ENCODE peak calls at places on chromosome 2, in four cellular contexts. A, B, W and Y are unnamed samples. For H3K36me3, the result is how much of the 10 kb centered on the place peaks cover.

GRCh38 chr2:236351966-236352525 is 87.8 kb upstream of the ASB18 start:
- DNase-seq in A (no peak), B (no peak), W (no peak), Y (no peak)

GRCh38 chr2:237434916-237435315 is 21.0 kb upstream of the COL6A3 start:
- DNase-seq in A (no peak), B (no peak), W (no peak), Y (no peak)

GRCh38 chr2:207035855-207036254 is 96.5 kb downstream of the CPO start:
- DNase-seq in A (no peak), B (no peak), W (no peak), Y (no peak)

GRCh38 chr2:37766087-37766486 is 94.6 kb upstream of the CDC42EP3 start:
- DNase-seq in A (no peak), B (no peak), W (peak), Y (no peak)

GRCh38 chr2:15725788-15726112 is 134.1 kb downstream of the DDX1 start:
- DNase-seq in A (no peak), B (no peak), W (no peak), Y (no peak)

GRCh38 chr2:8477511-8478132 is 204.2 kb upstream of the ID2 start:
- DNase-seq in A (no peak), B (no peak), W (no peak), Y (no peak)

GRCh38 chr2:196591621-196592022 is 47.9 kb upstream of the CCDC150 start:
- DNase-seq in A (peak), B (no peak), W (no peak), Y (no peak)

GRCh38 chr2:240166761-240167587 is 26.5 kb upstream of the OTOS start:
- DNase-seq in A (no peak), B (no peak), W (no peak), Y (no peak)

GRCh38 chr2:156891609-156892008 is 365.9 kb upstream of the GALNT5 start:
- DNase-seq in A (no peak), B (no peak), W (no peak), Y (no peak)

GRCh38 chr2:237687666-237688065 is 60.3 kb downstream of the LRRFIP1 start:
- DNase-seq in A (peak), B (peak), W (no peak), Y (no peak)

GRCh38 chr2:240157147-240157470 is 16.7 kb upstream of the OTOS start:
- DNase-seq in A (no peak), B (no peak), W (no peak), Y (no peak)

GRCh38 chr2:152542995-152543481 is 174.2 kb downstream of the PRPF40A start:
- DNase-seq in A (peak), B (no peak), W (peak), Y (peak)

GRCh38 chr2:240912878-240913809 is 7.0 kb downstream of the CROCC2 start:
- DNase-seq in A (no peak), B (no peak), W (no peak), Y (no peak)

GRCh38 chr2:126664234-126664633 is 8.3 kb downstream of the GYPC start:
- DNase-seq in A (no peak), B (no peak), W (no peak), Y (no peak)

GRCh38 chr2:30022444-30023071 is 101.2 kb upstream of the ALK start:
- DNase-seq in A (no peak), B (no peak), W (no peak), Y (no peak)

GRCh38 chr2:239644016-239644415 is 243.2 kb upstream of the HDAC4 start:
- DNase-seq in A (no peak), B (no peak), W (peak), Y (no peak)

GRCh38 chr2:65397122-65397521 is 35.3 kb downstream of the SPRED2 start:
- DNase-seq in A (no peak), B (no peak), W (no peak), Y (no peak)

GRCh38 chr2:162215162-162215561 is 28.1 kb downstream of the FAP start:
- DNase-seq in A (no peak), B (no peak), W (no peak), Y (no peak)

GRCh38 chr2:120736955-120737801 is 1.5 kb downstream of the GLI2 start:
- DNase-seq in A (peak), B (peak), W (peak), Y (no peak)

GRCh38 chr2:200454839-200455801 is 54.7 kb downstream of the KCTD18 start:
- DNase-seq in A (no peak), B (no peak), W (no peak), Y (no peak)

GRCh38 chr2:240789501-240790369 is 30.3 kb downstream of the KIF1A start:
- DNase-seq in A (no peak), B (peak), W (no peak), Y (no peak)

GRCh38 chr2:110114801-110115200 is 821 bp downstream of the MALL start:
- DNase-seq in A (no peak), B (no peak), W (no peak), Y (no peak)

GRCh38 chr2:237723613-237724012 is 75.0 kb upstream of the RBM44 start:
- DNase-seq in A (peak), B (peak), W (peak), Y (peak)

GRCh38 chr2:176638167-176639015 is 369.1 kb downstream of the MTX2 start:
- DNase-seq in A (peak), B (peak), W (peak), Y (peak)

GRCh38 chr2:158998486-158999248 is 30.2 kb downstream of the TANC1 start:
- DNase-seq in A (no peak), B (no peak), W (no peak), Y (no peak)

GRCh38 chr2:29361255-29361654 is 246.0 kb downstream of the CLIP4 start:
- DNase-seq in A (no peak), B (no peak), W (no peak), Y (no peak)

GRCh38 chr2:189676471-189676870 is 2.0 kb downstream of the ANKAR start:
- DNase-seq in A (no peak), B (no peak), W (no peak), Y (no peak)

GRCh38 chr2:238926761-238927611 is 79.1 kb downstream of the TWIST2 start:
- DNase-seq in A (no peak), B (no peak), W (no peak), Y (no peak)

GRCh38 chr2:236852977-236853374 is 232.7 kb upstream of the COPS8 start:
- DNase-seq in A (no peak), B (no peak), W (no peak), Y (no peak)

DNA sequence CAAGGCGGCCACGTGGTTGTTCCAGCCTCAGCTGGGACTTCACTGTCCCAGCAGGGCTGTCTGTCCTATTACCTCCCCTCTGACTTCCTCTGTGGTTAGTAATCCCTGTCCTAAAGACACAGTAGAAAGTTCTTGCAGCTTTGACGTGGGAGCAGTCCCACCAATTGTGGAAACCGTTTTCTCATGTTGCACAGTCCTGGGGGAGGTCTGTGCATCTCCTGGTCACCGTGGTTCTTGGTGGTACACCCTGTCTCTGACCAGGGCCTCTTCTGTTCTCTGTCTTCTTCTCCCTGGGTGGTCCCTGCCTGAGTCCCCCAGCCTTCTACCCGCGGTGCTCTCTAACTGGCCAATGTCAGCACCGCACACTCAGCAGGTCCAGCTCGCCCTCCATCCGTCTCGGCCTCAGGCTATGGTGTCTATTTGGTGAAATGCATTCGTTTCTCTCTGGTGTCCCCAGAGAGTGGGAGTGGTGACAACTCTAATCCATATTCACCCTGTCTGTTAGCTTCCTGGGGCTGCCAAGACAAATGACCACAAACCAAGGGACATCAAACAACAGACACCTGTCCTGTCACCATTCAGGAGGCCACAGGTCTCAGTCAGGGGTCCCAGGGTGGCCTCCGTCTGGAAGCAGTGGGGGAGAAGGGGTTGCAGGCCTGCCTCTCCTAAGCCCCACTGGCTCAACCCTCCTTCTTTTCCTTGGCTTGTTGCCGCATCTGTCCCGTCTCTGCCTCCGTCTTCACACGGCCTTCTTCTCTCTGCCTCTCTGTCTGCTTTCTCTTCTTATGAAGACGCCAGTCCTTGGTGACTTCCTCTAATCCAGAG is 99.8 kb downstream of the SH3BP4 start:
- DNase-seq in A (no peak), B (no peak), W (no peak), Y (no peak)
- H3K36me3 ChIP-seq in A (half or more), B (under half), W (under half), Y (under half)

DNA sequence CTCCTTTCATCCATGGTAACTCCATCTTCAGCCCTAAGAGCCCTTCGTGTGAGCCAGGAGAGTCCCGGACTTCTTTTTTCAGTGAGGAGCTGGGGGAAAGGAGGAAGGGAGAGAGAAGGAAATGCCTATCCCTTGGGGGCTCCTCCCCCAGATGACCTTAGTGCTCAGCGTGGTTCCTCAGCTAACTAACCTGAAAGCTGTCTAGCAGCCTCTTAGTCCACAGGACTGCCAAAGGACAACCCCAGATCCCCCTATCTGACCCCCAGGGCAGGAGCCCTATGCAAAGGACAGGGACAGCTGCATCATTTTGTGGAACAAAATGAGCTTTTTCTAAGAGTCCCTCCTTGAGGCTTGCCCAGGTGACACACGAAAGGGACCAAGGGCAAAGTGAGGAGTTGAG is 7.9 kb downstream of the SPR start:
- DNase-seq in A (no peak), B (no peak), W (no peak), Y (no peak)
- H3K27ac ChIP-seq in A (no peak), B (no peak), W (no peak), Y (no peak)

DNA sequence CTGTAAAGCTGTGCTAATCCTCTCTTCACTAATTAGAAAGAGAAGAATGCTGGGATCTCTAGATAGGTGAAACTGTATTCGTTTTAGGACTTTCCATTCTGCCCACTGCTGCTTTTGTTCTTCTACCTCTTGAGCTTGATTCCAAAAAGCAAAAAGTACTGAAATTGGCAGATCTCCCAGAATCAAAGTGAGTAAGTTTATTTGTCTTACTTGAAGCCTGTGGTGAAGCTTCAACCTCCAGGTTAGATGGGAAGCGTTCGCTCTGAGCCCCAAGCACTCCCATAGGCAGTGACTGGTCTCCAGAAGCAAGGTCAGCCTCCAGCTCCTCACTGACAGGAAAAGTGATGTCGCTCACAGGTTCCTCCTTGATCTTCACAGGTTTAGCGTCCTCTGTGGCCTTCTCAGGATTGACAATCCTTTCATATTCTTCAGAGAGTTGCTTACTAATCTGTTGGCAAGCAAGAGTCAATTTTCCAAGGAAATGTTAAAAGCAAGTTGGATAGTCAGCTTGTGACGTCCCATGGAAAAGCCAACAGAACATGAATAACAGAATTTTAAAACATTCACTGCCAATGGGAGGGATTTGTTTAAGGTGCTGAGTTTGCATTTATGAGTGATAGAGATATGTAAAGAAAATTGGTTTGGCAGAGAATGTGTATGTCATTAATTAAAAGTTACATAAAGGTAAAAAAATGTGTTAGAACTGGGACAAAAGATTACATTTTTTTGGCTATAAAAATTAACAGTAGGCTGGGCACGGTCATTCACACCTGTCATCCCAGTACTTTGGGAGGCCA is 8.1 kb downstream of the SUPT7L start:
- DNase-seq in A (no peak), B (no peak), W (peak), Y (no peak)
- TF ChIP-seq CTCF in A (no peak), B (no peak), W (no peak), Y (no peak)

GRCh38 chr2:98563394-98563793 is 44.9 kb downstream of the COA5 start:
- DNase-seq in A (no peak), B (no peak), W (no peak), Y (no peak)

GRCh38 chr2:98568161-98568956 is 40.0 kb downstream of the COA5 start:
- DNase-seq in A (no peak), B (no peak), W (no peak), Y (no peak)

GRCh38 chr2:98565941-98566340 is 42.4 kb downstream of the COA5 start:
- DNase-seq in A (no peak), B (no peak), W (no peak), Y (no peak)

GRCh38 chr2:98564541-98565164 is 43.7 kb downstream of the COA5 start:
- DNase-seq in A (no peak), B (no peak), W (no peak), Y (no peak)

GRCh38 chr2:98565286-98565860 is 42.9 kb downstream of the COA5 start:
- DNase-seq in A (no peak), B (no peak), W (no peak), Y (no peak)
- H3K36me3 ChIP-seq in A (under half), B (half or more), W (under half), Y (under half)

DNA sequence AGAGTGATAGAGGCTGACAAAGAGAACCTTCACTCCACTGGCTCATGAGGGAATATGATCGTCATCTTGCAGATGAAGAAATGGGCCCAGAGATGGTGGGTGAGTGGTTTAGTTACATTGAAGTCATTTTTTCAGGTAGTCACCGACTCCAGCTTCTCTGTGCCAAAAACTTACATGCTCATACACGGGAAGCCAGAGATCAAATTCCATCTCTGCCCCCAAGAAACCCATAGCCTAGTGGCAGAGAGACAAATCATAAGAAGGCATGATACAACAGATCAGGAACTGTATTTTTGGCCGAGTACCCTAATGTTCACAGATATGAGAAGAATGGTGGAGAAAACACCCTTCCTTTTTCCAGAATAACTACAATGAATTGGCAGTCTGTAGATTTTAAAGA is 105.4 kb downstream of the LPIN1 start:
- DNase-seq in A (no peak), B (no peak), W (no peak), Y (no peak)
- H3K27ac ChIP-seq in A (no peak), B (no peak), W (no peak), Y (no peak)

GRCh38 chr2:6524678-6525367 is 340.9 kb downstream of the CMPK2 start:
- DNase-seq in A (peak), B (no peak), W (no peak), Y (no peak)
- TF ChIP-seq CTCF in A (no peak), B (no peak), W (no peak), Y (no peak)

DNA sequence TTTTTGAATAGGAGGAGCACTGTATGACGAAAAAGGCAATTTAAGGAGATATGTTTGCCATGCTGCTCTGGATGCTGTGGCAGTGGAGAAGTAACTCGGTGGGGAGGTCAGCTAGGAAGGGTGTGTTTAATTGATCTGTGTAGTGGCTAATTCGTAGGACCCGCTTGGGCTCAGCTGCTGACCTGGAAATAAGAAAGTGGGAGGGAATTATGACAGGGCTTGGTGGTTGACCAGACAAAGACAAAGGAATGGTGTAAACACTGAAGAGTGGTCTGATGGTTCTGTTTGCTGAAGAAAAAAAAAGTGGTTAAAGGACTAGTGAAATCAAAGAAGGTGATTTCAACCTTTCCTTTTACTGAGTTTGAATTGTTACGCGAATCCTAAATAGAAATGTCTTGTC is 146.0 kb downstream of the MAP4K4 start:
- DNase-seq in A (no peak), B (no peak), W (no peak), Y (no peak)
- H3K36me3 ChIP-seq in A (half or more), B (half or more), W (under half), Y (under half)